ENCODE peak calls at places on chromosomes 16 and 17, in four cellular contexts. J is CD8-positive, alpha-beta T cell; C is HFF-Myc; E is GM12878. O is an unnamed sample.

GRCh38 chr17:68778726-68779125 is 176.5 kb downstream of the ABCA8 start:
- DNase-seq in J (no peak), C (no peak), E (no peak), O (no peak)

GRCh38 chr17:18181358-18181757 is 2.3 kb upstream of the ALKBH5 start:
- DNase-seq in C (no peak), J (no peak), E (no peak), O (no peak)

GRCh38 chr16:24035127-24035842 is 199.5 kb downstream of the PRKCB start:
- DNase-seq in C (no peak), E (no peak), J (peak; percentile 43), O (no peak)

GRCh38 chr16:83953796-83954576 is 946 bp downstream of the OSGIN1 start:
- DNase-seq in E (no peak), C (no peak), J (no peak), O (peak; percentile 29)

GRCh38 chr17:63117431-63117830 is 151.4 kb downstream of the TANC2 start:
- DNase-seq in C (no peak), J (no peak), E (no peak), O (no peak)

GRCh38 chr17:45963889-45964288 is 35.2 kb upstream of the STH start:
- DNase-seq in C (no peak), E (no peak), J (no peak), O (no peak)

GRCh38 chr17:44152875-44153274 is 11.1 kb downstream of the HROB start:
- DNase-seq in J (no peak), E (no peak), C (no peak), O (no peak)

GRCh38 chr16:74437-75318 is 2.2 kb upstream of the RHBDF1 start:
- DNase-seq in J (no peak), C (no peak), E (no peak), O (no peak)

GRCh38 chr16:2692251-2692947 is 10.1 kb downstream of the KCTD5 start:
- DNase-seq in E (no peak), J (no peak), C (no peak), O (no peak)

GRCh38 chr17:42760652-42761581 is at the start of gene RAMP2:
- DNase-seq in E (no peak), C (no peak), J (no peak), O (no peak)

GRCh38 chr16:260326-260725 is 15.4 kb downstream of the RGS11 start:
- DNase-seq in C (no peak), J (no peak), E (no peak), O (no peak)

GRCh38 chr17:54269886-54270285 is 447.2 kb downstream of the KIF2B start:
- DNase-seq in C (no peak), E (no peak), J (no peak), O (no peak)

GRCh38 chr17:45783593-45784292 is 377 bp upstream of the CRHR1 start:
- DNase-seq in E (no peak), C (no peak), J (no peak), O (no peak)

GRCh38 chr17:83109793-83110645 is 30.6 kb downstream of the METRNL start:
- DNase-seq in J (no peak), E (no peak), C (peak; percentile 83), O (peak; percentile 90)

GRCh38 chr17:55458977-55459376 is 37.3 kb upstream of the MMD start:
- DNase-seq in E (no peak), C (no peak), J (no peak), O (peak; percentile 68)

GRCh38 chr16:57619606-57620315 is 8.7 kb upstream of the ADGRG1 start:
- DNase-seq in E (no peak), C (no peak), J (no peak), O (no peak)

GRCh38 chr17:78289802-78290363 is 58.5 kb downstream of the TMEM235 start:
- DNase-seq in J (peak; percentile 79), E (peak; percentile 30), C (peak; percentile 82), O (peak; percentile 63)

GRCh38 chr16:65782537-65783290 is 583.8 kb upstream of the CDH5 start:
- DNase-seq in J (no peak), C (peak; percentile 61), E (no peak), O (no peak)

GRCh38 chr17:57853695-57854094 is 3.9 kb upstream of the MRPS23 start:
- DNase-seq in J (no peak), C (no peak), E (no peak), O (no peak)

GRCh38 chr16:67177743-67178699 is 5.7 kb downstream of the MATCAP1 start:
- DNase-seq in J (peak; percentile 69), C (no peak), E (no peak), O (no peak)

GRCh38 chr17:44898768-44899073 is 524 bp downstream of the EFTUD2 start:
- DNase-seq in C (no peak), J (no peak), E (no peak), O (no peak)

GRCh38 chr17:10803830-10804498 is at the start of gene TMEM238L:
- DNase-seq in E (no peak), C (no peak), J (no peak), O (no peak)

GRCh38 chr16:671353-672131 is 3.6 kb downstream of the RHOT2 start:
- DNase-seq in J (no peak), E (no peak), C (no peak), O (no peak)

GRCh38 chr16:2756288-2757015 is 4.0 kb downstream of the SRRM2 start:
- DNase-seq in J (no peak), E (no peak), C (no peak), O (no peak)

GRCh38 chr17:8742828-8743227 is 1.8 kb downstream of the CCDC42 start:
- DNase-seq in C (no peak), E (no peak), J (no peak), O (no peak)

GRCh38 chr17:75345514-75346167 is 56.4 kb upstream of the SLC25A19 start:
- DNase-seq in J (peak; percentile 73), C (no peak), E (peak; percentile 91), O (no peak)

GRCh38 chr17:61579961-61580360 is 11.1 kb downstream of the NACA2 start:
- DNase-seq in E (no peak), C (no peak), J (no peak), O (no peak)

GRCh38 chr17:82950525-82951102 is 110.8 kb upstream of the ZNF750 start:
- DNase-seq in C (no peak), J (no peak), E (no peak), O (no peak)

GRCh38 chr16:82748026-82748425 is 121.3 kb downstream of the CDH13 start:
- DNase-seq in E (no peak), J (no peak), C (no peak), O (no peak)

GRCh38 chr17:71866095-71866494 is 254.7 kb upstream of the SOX9 start:
- DNase-seq in E (no peak), J (no peak), C (no peak), O (no peak)

GRCh38 chr16:16001856-16002255 is 52.4 kb downstream of the ABCC1 start:
- DNase-seq in C (no peak), E (no peak), J (no peak), O (no peak)

GRCh38 chr17:50834126-50834785 is 1.1 kb upstream of the WFIKKN2 start:
- DNase-seq in C (no peak), J (no peak), E (no peak), O (no peak)
- H3K4me3 ChIP-seq in C (no peak overlapping the region), J (no peak overlapping the region), E (no peak overlapping the region), O (no peak overlapping the region)

GRCh38 chr17:40497704-40498103 is 3.7 kb downstream of the TNS4 start:
- DNase-seq in E (no peak), C (no peak), J (no peak), O (no peak)

GRCh38 chr17:40498281-40499084 is 2.9 kb downstream of the TNS4 start:
- DNase-seq in C (no peak), E (no peak), J (no peak), O (no peak)

GRCh38 chr17:40495140-40495539 is 6.3 kb downstream of the TNS4 start:
- DNase-seq in E (no peak), C (no peak), J (no peak), O (no peak)

GRCh38 chr17:40496170-40496569 is 5.3 kb downstream of the TNS4 start:
- DNase-seq in C (no peak), E (no peak), J (no peak), O (no peak)

GRCh38 chr17:40496634-40497420 is 4.6 kb downstream of the TNS4 start:
- DNase-seq in E (no peak), C (no peak), J (no peak), O (no peak)
- H3K4me3 ChIP-seq in E (no peak overlapping the region), C (no peak overlapping the region), J (no peak overlapping the region), O (no peak overlapping the region)

GRCh38 chr17:7717756-7718350 is 309 bp downstream of the DNAH2 start:
- DNase-seq in C (no peak), E (no peak), J (peak; percentile 34), O (no peak)
- H3K4me3 ChIP-seq in C (peak overlapping the region; percentile 52), E (peak overlapping the region; percentile 17), J (peak overlapping the region; percentile 55), O (peak overlapping the region; percentile 54)

GRCh38 chr16:58730724-58731370 is 3.3 kb downstream of the GOT2 start:
- DNase-seq in J (no peak), C (no peak), E (no peak), O (no peak)

GRCh38 chr16:58723109-58723508 is 11.0 kb downstream of the GOT2 start:
- DNase-seq in J (no peak), E (no peak), C (no peak), O (no peak)

GRCh38 chr16:58727028-58727781 is 6.9 kb downstream of the GOT2 start:
- DNase-seq in E (no peak), J (no peak), C (no peak), O (no peak)

GRCh38 chr16:58732545-58733247 is 1.4 kb downstream of the GOT2 start:
- DNase-seq in J (no peak), C (no peak), E (no peak), O (peak; percentile 14)

DNA sequence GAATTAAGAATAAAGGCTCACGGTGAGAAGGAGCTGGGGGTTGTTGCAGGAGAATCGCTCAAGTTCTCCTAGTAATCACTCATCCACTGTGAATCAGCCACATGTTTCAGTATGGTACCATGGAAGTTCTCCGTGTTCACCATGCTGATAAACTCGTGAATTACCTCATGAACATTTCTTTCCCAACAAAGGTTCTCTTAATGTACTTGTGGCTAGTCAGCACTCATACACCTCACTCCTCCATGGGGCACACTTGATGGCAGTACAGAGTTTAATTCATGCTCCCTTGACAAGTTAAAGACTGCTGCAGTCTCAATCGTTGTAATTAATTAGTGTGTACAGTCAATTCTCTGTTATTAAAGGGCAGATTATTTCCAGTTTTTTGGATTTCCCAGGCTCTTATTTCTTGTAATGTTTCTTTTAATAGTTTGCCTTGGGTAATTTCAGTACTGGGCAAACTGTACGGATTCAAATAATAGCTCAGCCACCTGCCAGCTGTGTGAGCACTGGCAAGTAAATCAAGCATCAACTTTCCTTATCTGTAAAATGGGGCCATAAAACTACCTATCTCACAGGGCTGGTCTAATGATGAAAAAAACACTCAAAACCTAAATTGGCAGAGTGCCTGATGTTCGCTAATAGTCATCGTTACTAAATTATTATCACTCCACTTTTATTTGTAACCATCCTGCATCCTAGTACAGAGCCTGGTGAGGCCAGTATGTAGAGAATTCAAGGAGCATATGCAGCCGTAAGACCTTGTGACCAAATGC is 6.1 kb downstream of the GOT2 start:
- DNase-seq in E (no peak), C (no peak), J (no peak), O (no peak)
- H3K4me3 ChIP-seq in E (no peak overlapping the region), C (no peak overlapping the region), J (no peak overlapping the region), O (no peak overlapping the region)

GRCh38 chr16:88435437-88436355 is 17.4 kb upstream of the ZFPM1 start:
- DNase-seq in E (no peak), C (no peak), J (no peak), O (no peak)
- H3K4me3 ChIP-seq in E (no peak overlapping the region), C (no peak overlapping the region), J (no peak overlapping the region), O (no peak overlapping the region)

GRCh38 chr16:50313596-50314483 is 47.5 kb downstream of the ADCY7 start:
- DNase-seq in J (peak; percentile 56), C (no peak), E (no peak), O (no peak)
- H3K4me3 ChIP-seq in J (no peak overlapping the region), C (no peak overlapping the region), E (no peak overlapping the region), O (no peak overlapping the region)